ENCODE peak calls at places on chromosomes 3 and 15, in four cellular contexts. Q is NCI-H2171, T is NCI-H345, X is dermis microvascular lymphatic vessel endothelial cell. J is an unnamed sample.

GRCh38 chr15:96354731-96355560 is 24.4 kb downstream of the NR2F2 start:
- DNase-seq in Q (no peak), T (no peak), X (peak), J (no peak)

GRCh38 chr15:80988148-80988796 is 1.3 kb downstream of the MESD start:
- DNase-seq in Q (no peak), T (no peak), X (no peak), J (no peak)

GRCh38 chr3:50671331-50671730 is 3.4 kb upstream of the DOCK3 start:
- DNase-seq in X (peak), T (peak), Q (no peak), J (no peak)

GRCh38 chr15:51085764-51086163 is 8.9 kb downstream of the TNFAIP8L3 start:
- DNase-seq in Q (no peak), X (peak), T (no peak), J (no peak)

GRCh38 chr3:71862374-71863145 is 77.6 kb upstream of the PROK2 start:
- DNase-seq in T (no peak), Q (no peak), X (no peak), J (no peak)

GRCh38 chr3:25427155-25428002 is 684 bp upstream of the RARB start:
- DNase-seq in Q (no peak), T (no peak), X (no peak), J (no peak)

GRCh38 chr3:81726735-81727134 is 34.7 kb downstream of the GBE1 start:
- DNase-seq in T (no peak), X (peak), Q (no peak), J (no peak)

GRCh38 chr3:35505181-35505580 is 134.1 kb upstream of the ARPP21 start:
- DNase-seq in Q (peak), X (no peak), T (peak), J (no peak)

GRCh38 chr15:38438031-38438986 is 15.6 kb upstream of the FAM98B start:
- DNase-seq in T (no peak), X (no peak), Q (no peak), J (no peak)

GRCh38 chr15:96334017-96334704 is 3.7 kb downstream of the NR2F2 start:
- DNase-seq in X (peak), Q (no peak), T (no peak), J (no peak)

GRCh38 chr3:49867871-49868321 is 1.8 kb downstream of the CAMKV start:
- DNase-seq in T (no peak), Q (no peak), X (peak), J (no peak)

GRCh38 chr3:16477501-16477900 is 36.0 kb downstream of the RFTN1 start:
- DNase-seq in T (no peak), X (no peak), Q (no peak), J (no peak)

GRCh38 chr3:82376883-82377282 is 615.4 kb upstream of the GBE1 start:
- DNase-seq in T (no peak), Q (no peak), X (no peak), J (no peak)

J was measured in T-helper 2 cell treated with Interferon-gamma antibody and Interleukin-4, amounts not matched to agents 5 μg/mL and 100 μg/mL, for 36 hours.